ENCODE peak calls at places on chromosome 21, in nine cellular contexts. One of them, this sample, is unnamed.

GRCh38 chr21:45130324-45130774 is 56.0 kb downstream of the ADARB1 start:
- DNase-seq in heart left ventricle: no peak
- DNase-seq in stimulated activated CD4-positive, alpha-beta T cell treated with anti-CD3 and anti-CD28 coated beads, TNF-alpha, amount 100 ng/mL, for 24 hours: no peak
- DNase-seq in HCT116: no peak
- DNase-seq in left lung: no peak
- DNase-seq in HTR-8/SVneo: peak; percentile 58
- DNase-seq in GM10248: no peak
- DNase-seq in hypothalamus: no peak
- DNase-seq in amygdala: no peak
- DNase-seq in this sample: no peak

GRCh38 chr21:44024257-44024656 is 12.1 kb downstream of the TRAPPC10 start:
- DNase-seq in heart left ventricle: no peak
- DNase-seq in stimulated activated CD4-positive, alpha-beta T cell treated with anti-CD3 and anti-CD28 coated beads, TNF-alpha, amount 100 ng/mL, for 24 hours: no peak
- DNase-seq in HCT116: no peak
- DNase-seq in left lung: no peak
- DNase-seq in HTR-8/SVneo: no peak
- DNase-seq in GM10248: no peak
- DNase-seq in hypothalamus: no peak
- DNase-seq in amygdala: no peak
- DNase-seq in this sample: no peak

GRCh38 chr21:35016071-35016470 is 33.0 kb downstream of the RUNX1 start:
- DNase-seq in heart left ventricle: no peak
- DNase-seq in stimulated activated CD4-positive, alpha-beta T cell treated with anti-CD3 and anti-CD28 coated beads, TNF-alpha, amount 100 ng/mL, for 24 hours: no peak
- DNase-seq in HCT116: no peak
- DNase-seq in left lung: no peak
- DNase-seq in HTR-8/SVneo: no peak
- DNase-seq in GM10248: no peak
- DNase-seq in hypothalamus: no peak
- DNase-seq in amygdala: no peak
- DNase-seq in this sample: no peak

GRCh38 chr21:21188513-21189188 is 190.4 kb downstream of the NCAM2 start:
- DNase-seq in heart left ventricle: no peak
- DNase-seq in stimulated activated CD4-positive, alpha-beta T cell treated with anti-CD3 and anti-CD28 coated beads, TNF-alpha, amount 100 ng/mL, for 24 hours: no peak
- DNase-seq in HCT116: no peak
- DNase-seq in left lung: no peak
- DNase-seq in HTR-8/SVneo: no peak
- DNase-seq in GM10248: no peak
- DNase-seq in hypothalamus: no peak
- DNase-seq in amygdala: no peak
- DNase-seq in this sample: no peak

GRCh38 chr21:37435120-37435519 is 68.5 kb downstream of the DYRK1A start:
- DNase-seq in heart left ventricle: peak; percentile 74
- DNase-seq in stimulated activated CD4-positive, alpha-beta T cell treated with anti-CD3 and anti-CD28 coated beads, TNF-alpha, amount 100 ng/mL, for 24 hours: no peak
- DNase-seq in HCT116: peak; percentile 12
- DNase-seq in left lung: no peak
- DNase-seq in HTR-8/SVneo: peak; percentile 62
- DNase-seq in GM10248: no peak
- DNase-seq in hypothalamus: no peak
- DNase-seq in amygdala: peak; percentile 11
- DNase-seq in this sample: peak; percentile 65

GRCh38 chr21:43345746-43346409 is 81.1 kb downstream of the SIK1 start:
- DNase-seq in heart left ventricle: no peak
- DNase-seq in stimulated activated CD4-positive, alpha-beta T cell treated with anti-CD3 and anti-CD28 coated beads, TNF-alpha, amount 100 ng/mL, for 24 hours: peak; percentile 43
- DNase-seq in HCT116: no peak
- DNase-seq in left lung: peak; percentile 84
- DNase-seq in HTR-8/SVneo: peak; percentile 75
- DNase-seq in GM10248: no peak
- DNase-seq in hypothalamus: no peak
- DNase-seq in amygdala: no peak
- DNase-seq in this sample: no peak

GRCh38 chr21:38751379-38752050 is 54.2 kb upstream of the ETS2 start:
- DNase-seq in heart left ventricle: peak; percentile 52
- DNase-seq in stimulated activated CD4-positive, alpha-beta T cell treated with anti-CD3 and anti-CD28 coated beads, TNF-alpha, amount 100 ng/mL, for 24 hours: no peak
- DNase-seq in HCT116: no peak
- DNase-seq in left lung: peak; percentile 68
- DNase-seq in HTR-8/SVneo: no peak
- DNase-seq in GM10248: no peak
- DNase-seq in hypothalamus: no peak
- DNase-seq in amygdala: no peak
- DNase-seq in this sample: no peak

GRCh38 chr21:29904359-29905282 is 35.2 kb downstream of the GRIK1 start:
- DNase-seq in heart left ventricle: no peak
- DNase-seq in stimulated activated CD4-positive, alpha-beta T cell treated with anti-CD3 and anti-CD28 coated beads, TNF-alpha, amount 100 ng/mL, for 24 hours: no peak
- DNase-seq in HCT116: no peak
- DNase-seq in left lung: no peak
- DNase-seq in HTR-8/SVneo: no peak
- DNase-seq in GM10248: no peak
- DNase-seq in hypothalamus: no peak
- DNase-seq in amygdala: no peak
- DNase-seq in this sample: no peak

GRCh38 chr21:39108291-39109162 is 74.7 kb downstream of the PSMG1 start:
- DNase-seq in heart left ventricle: no peak
- DNase-seq in stimulated activated CD4-positive, alpha-beta T cell treated with anti-CD3 and anti-CD28 coated beads, TNF-alpha, amount 100 ng/mL, for 24 hours: no peak
- DNase-seq in HCT116: no peak
- DNase-seq in left lung: no peak
- DNase-seq in HTR-8/SVneo: no peak
- DNase-seq in GM10248: no peak
- DNase-seq in hypothalamus: no peak
- DNase-seq in amygdala: no peak
- DNase-seq in this sample: no peak

GRCh38 chr21:17679002-17679600 is 66.4 kb upstream of the BTG3 start:
- DNase-seq in heart left ventricle: no peak
- DNase-seq in stimulated activated CD4-positive, alpha-beta T cell treated with anti-CD3 and anti-CD28 coated beads, TNF-alpha, amount 100 ng/mL, for 24 hours: no peak
- DNase-seq in HCT116: peak; percentile 37
- DNase-seq in left lung: no peak
- DNase-seq in HTR-8/SVneo: peak; percentile 58
- DNase-seq in GM10248: peak; percentile 69
- DNase-seq in hypothalamus: no peak
- DNase-seq in amygdala: no peak
- DNase-seq in this sample: no peak

GRCh38 chr21:21122680-21123079 is 124.5 kb downstream of the NCAM2 start:
- DNase-seq in heart left ventricle: no peak
- DNase-seq in stimulated activated CD4-positive, alpha-beta T cell treated with anti-CD3 and anti-CD28 coated beads, TNF-alpha, amount 100 ng/mL, for 24 hours: no peak
- DNase-seq in HCT116: no peak
- DNase-seq in left lung: no peak
- DNase-seq in HTR-8/SVneo: no peak
- DNase-seq in GM10248: no peak
- DNase-seq in hypothalamus: no peak
- DNase-seq in amygdala: no peak
- DNase-seq in this sample: no peak

GRCh38 chr21:15289246-15289645 is 224.4 kb upstream of the NRIP1 start:
- DNase-seq in heart left ventricle: no peak
- DNase-seq in stimulated activated CD4-positive, alpha-beta T cell treated with anti-CD3 and anti-CD28 coated beads, TNF-alpha, amount 100 ng/mL, for 24 hours: no peak
- DNase-seq in HCT116: no peak
- DNase-seq in left lung: no peak
- DNase-seq in HTR-8/SVneo: no peak
- DNase-seq in GM10248: no peak
- DNase-seq in hypothalamus: no peak
- DNase-seq in amygdala: no peak
- DNase-seq in this sample: no peak

GRCh38 chr21:26127918-26128317 is 42.7 kb downstream of the APP start:
- DNase-seq in heart left ventricle: no peak
- DNase-seq in stimulated activated CD4-positive, alpha-beta T cell treated with anti-CD3 and anti-CD28 coated beads, TNF-alpha, amount 100 ng/mL, for 24 hours: no peak
- DNase-seq in HCT116: no peak
- DNase-seq in left lung: no peak
- DNase-seq in HTR-8/SVneo: no peak
- DNase-seq in GM10248: no peak
- DNase-seq in hypothalamus: no peak
- DNase-seq in amygdala: no peak
- DNase-seq in this sample: no peak

GRCh38 chr21:36164427-36164784 is 7.8 kb downstream of the DOP1B start:
- DNase-seq in heart left ventricle: no peak
- DNase-seq in stimulated activated CD4-positive, alpha-beta T cell treated with anti-CD3 and anti-CD28 coated beads, TNF-alpha, amount 100 ng/mL, for 24 hours: no peak
- DNase-seq in HCT116: no peak
- DNase-seq in left lung: no peak
- DNase-seq in HTR-8/SVneo: no peak
- DNase-seq in GM10248: no peak
- DNase-seq in hypothalamus: no peak
- DNase-seq in amygdala: no peak
- DNase-seq in this sample: no peak

GRCh38 chr21:44666401-44667320 is at the start of gene KRTAP12-2:
- DNase-seq in heart left ventricle: no peak
- DNase-seq in stimulated activated CD4-positive, alpha-beta T cell treated with anti-CD3 and anti-CD28 coated beads, TNF-alpha, amount 100 ng/mL, for 24 hours: no peak
- DNase-seq in HCT116: no peak
- DNase-seq in left lung: no peak
- DNase-seq in HTR-8/SVneo: no peak
- DNase-seq in GM10248: no peak
- DNase-seq in hypothalamus: no peak
- DNase-seq in amygdala: no peak
- DNase-seq in this sample: no peak

GRCh38 chr21:38243732-38244406 is 12.9 kb upstream of the KCNJ15 start:
- DNase-seq in heart left ventricle: no peak
- DNase-seq in stimulated activated CD4-positive, alpha-beta T cell treated with anti-CD3 and anti-CD28 coated beads, TNF-alpha, amount 100 ng/mL, for 24 hours: no peak
- DNase-seq in HCT116: no peak
- DNase-seq in left lung: no peak
- DNase-seq in HTR-8/SVneo: no peak
- DNase-seq in GM10248: no peak
- DNase-seq in hypothalamus: no peak
- DNase-seq in amygdala: no peak
- DNase-seq in this sample: no peak

GRCh38 chr21:38267136-38267535 is 10.3 kb downstream of the KCNJ15 start:
- DNase-seq in heart left ventricle: no peak
- DNase-seq in stimulated activated CD4-positive, alpha-beta T cell treated with anti-CD3 and anti-CD28 coated beads, TNF-alpha, amount 100 ng/mL, for 24 hours: no peak
- DNase-seq in HCT116: no peak
- DNase-seq in left lung: no peak
- DNase-seq in HTR-8/SVneo: no peak
- DNase-seq in GM10248: no peak
- DNase-seq in hypothalamus: no peak
- DNase-seq in amygdala: no peak
- DNase-seq in this sample: no peak

GRCh38 chr21:44300262-44300959 is 558 bp downstream of the PFKL start:
- DNase-seq in heart left ventricle: peak; percentile 86
- DNase-seq in stimulated activated CD4-positive, alpha-beta T cell treated with anti-CD3 and anti-CD28 coated beads, TNF-alpha, amount 100 ng/mL, for 24 hours: peak; percentile 68
- DNase-seq in HCT116: no peak
- DNase-seq in left lung: peak; percentile 82
- DNase-seq in HTR-8/SVneo: peak; percentile 45
- DNase-seq in GM10248: peak; percentile 84
- DNase-seq in hypothalamus: peak; percentile 39
- DNase-seq in amygdala: peak; percentile 30
- DNase-seq in this sample: peak; percentile 66

GRCh38 chr21:46028547-46029200 is 47.1 kb downstream of the COL6A1 start:
- DNase-seq in heart left ventricle: no peak
- DNase-seq in stimulated activated CD4-positive, alpha-beta T cell treated with anti-CD3 and anti-CD28 coated beads, TNF-alpha, amount 100 ng/mL, for 24 hours: no peak
- DNase-seq in HCT116: no peak
- DNase-seq in left lung: no peak
- DNase-seq in HTR-8/SVneo: no peak
- DNase-seq in GM10248: no peak
- DNase-seq in hypothalamus: no peak
- DNase-seq in amygdala: no peak
- DNase-seq in this sample: no peak

GRCh38 chr21:46008893-46009635 is 27.5 kb downstream of the COL6A1 start:
- DNase-seq in heart left ventricle: peak; percentile 10
- DNase-seq in stimulated activated CD4-positive, alpha-beta T cell treated with anti-CD3 and anti-CD28 coated beads, TNF-alpha, amount 100 ng/mL, for 24 hours: no peak
- DNase-seq in HCT116: no peak
- DNase-seq in left lung: no peak
- DNase-seq in HTR-8/SVneo: no peak
- DNase-seq in GM10248: no peak
- DNase-seq in hypothalamus: no peak
- DNase-seq in amygdala: no peak
- DNase-seq in this sample: no peak

GRCh38 chr21:45749974-45750373 is 106.4 kb downstream of the PCBP3 start:
- DNase-seq in heart left ventricle: no peak
- DNase-seq in stimulated activated CD4-positive, alpha-beta T cell treated with anti-CD3 and anti-CD28 coated beads, TNF-alpha, amount 100 ng/mL, for 24 hours: no peak
- DNase-seq in HCT116: no peak
- DNase-seq in left lung: no peak
- DNase-seq in HTR-8/SVneo: no peak
- DNase-seq in GM10248: no peak
- DNase-seq in hypothalamus: no peak
- DNase-seq in amygdala: no peak
- DNase-seq in this sample: no peak